ENCODE peak calls at places on chromosomes 13 and 19, in six cellular contexts. D is kidney, E is tibial artery, V is Panc1, P is heart left ventricle, F is IMR-90. G is an unnamed sample. For H3K4me1 and H3K9me3, the result is how much of the 10 kb centered on the place peaks cover.

GRCh38 chr13:43232866-43233265 is 209.5 kb downstream of the DNAJC15 start:
- DNase-seq in D (no peak), E (no peak), V (no peak), P (no peak), F (peak), G (no peak)

GRCh38 chr19:40057166-40057565 is 1.1 kb upstream of the ZNF780B start:
- DNase-seq in D (no peak), E (no peak), V (no peak), P (no peak), F (no peak), G (no peak)

GRCh38 chr19:47609885-47610545 is 1.1 kb downstream of the BICRA start:
- DNase-seq in D (peak), E (peak), V (no peak), P (peak), F (peak), G (no peak)

GRCh38 chr19:18112989-18113478 is 15.5 kb downstream of the MAST3 start:
- DNase-seq in D (peak), E (peak), V (no peak), P (peak), F (peak), G (no peak)

GRCh38 chr19:30570194-30570593 is 198.0 kb downstream of the ZNF536 start:
- DNase-seq in D (no peak), E (peak), V (no peak), P (no peak), F (no peak), G (no peak)

GRCh38 chr13:99062593-99062992 is 84.7 kb upstream of the DOCK9 start:
- DNase-seq in D (peak), E (no peak), V (no peak), P (peak), F (peak), G (no peak)

GRCh38 chr13:108322206-108322824 is 52.8 kb downstream of the TNFSF13B start:
- DNase-seq in D (no peak), E (no peak), V (peak), P (no peak), F (peak), G (no peak)

GRCh38 chr13:113125506-113126264 is 3.1 kb downstream of the F10 start:
- DNase-seq in D (peak), E (peak), V (no peak), P (peak), F (no peak), G (no peak)

GRCh38 chr19:46579286-46579944 is 21.7 kb upstream of the CALM3 start:
- DNase-seq in D (no peak), E (no peak), V (no peak), P (no peak), F (no peak), G (no peak)

GRCh38 chr13:97072297-97072696 is 78.0 kb upstream of the OXGR1 start:
- DNase-seq in D (no peak), E (no peak), V (no peak), P (no peak), F (no peak), G (no peak)

GRCh38 chr19:29831041-29831548 is 19.3 kb downstream of the CCNE1 start:
- DNase-seq in D (no peak), E (peak), V (no peak), P (no peak), F (no peak), G (no peak)

GRCh38 chr19:35828694-35829301 is 16.2 kb upstream of the PRODH2 start:
- DNase-seq in D (peak), E (no peak), V (no peak), P (peak), F (peak), G (no peak)

GRCh38 chr13:107351305-107351704 is 783.4 kb upstream of the ARGLU1 start:
- DNase-seq in D (no peak), E (no peak), V (no peak), P (no peak), F (peak), G (no peak)

GRCh38 chr19:58367698-58368454 is 5.3 kb upstream of the ZNF497 start:
- DNase-seq in D (no peak), E (no peak), V (no peak), P (no peak), F (no peak), G (no peak)

GRCh38 chr13:102779426-102780159 is 6.0 kb upstream of the TEX30 start:
- DNase-seq in D (no peak), E (no peak), V (no peak), P (no peak), F (no peak), G (no peak)

GRCh38 chr13:102654786-102655185 is 40.1 kb downstream of the METTL21C start:
- DNase-seq in D (no peak), E (no peak), V (no peak), P (no peak), F (no peak), G (no peak)

GRCh38 chr13:86945596-86945995 is 725.6 kb upstream of the SLITRK5 start:
- DNase-seq in D (no peak), E (no peak), V (no peak), P (no peak), F (no peak), G (no peak)

GRCh38 chr19:11400695-11401291 is 16.7 kb upstream of the EPOR start:
- DNase-seq in D (peak), E (no peak), V (no peak), P (no peak), F (no peak), G (no peak)

GRCh38 chr19:6500837-6501739 is 1.0 kb downstream of the TUBB4A start:
- DNase-seq in D (no peak), E (no peak), V (no peak), P (no peak), F (no peak), G (no peak)

GRCh38 chr13:22765566-22765965 is 415.2 kb upstream of the SGCG start:
- DNase-seq in D (no peak), E (no peak), V (no peak), P (no peak), F (no peak), G (no peak)

GRCh38 chr13:51882570-51883225 is 20.9 kb downstream of the CCDC70 start:
- DNase-seq in D (no peak), E (no peak), V (no peak), P (no peak), F (no peak), G (no peak)

GRCh38 chr19:55528030-55528801 is 8.7 kb downstream of the SBK2 start:
- DNase-seq in D (no peak), E (no peak), V (no peak), P (no peak), F (peak), G (no peak)

GRCh38 chr13:28856284-28856683 is 36.1 kb downstream of the MTUS2 start:
- DNase-seq in D (no peak), E (no peak), V (no peak), P (no peak), F (no peak), G (no peak)

GRCh38 chr19:33819875-33820781 is 23.5 kb downstream of the KCTD15 start:
- DNase-seq in D (peak), E (peak), V (no peak), P (peak), F (peak), G (no peak)

GRCh38 chr19:38444026-38444425 is 10.5 kb downstream of the RYR1 start:
- DNase-seq in D (no peak), E (no peak), V (no peak), P (no peak), F (no peak), G (no peak)

GRCh38 chr19:55247621-55248099 is 11.2 kb downstream of the PPP6R1 start:
- DNase-seq in D (peak), E (no peak), V (no peak), P (peak), F (no peak), G (no peak)

GRCh38 chr13:43293008-43293407 is 269.6 kb downstream of the DNAJC15 start:
- DNase-seq in D (no peak), E (no peak), V (no peak), P (no peak), F (no peak), G (no peak)

GRCh38 chr13:23794267-23795161 is 94.7 kb downstream of the MIPEP start:
- DNase-seq in D (no peak), E (no peak), V (peak), P (no peak), F (peak), G (no peak)

GRCh38 chr13:30690282-30691188 is 44.8 kb upstream of the ALOX5AP start:
- DNase-seq in D (peak), E (peak), V (no peak), P (peak), F (peak), G (no peak)

GRCh38 chr19:6412111-6412999 is 12.3 kb downstream of the KHSRP start:
- DNase-seq in D (no peak), E (no peak), V (no peak), P (no peak), F (no peak), G (no peak)

GRCh38 chr19:29843180-29844051 is 31.6 kb downstream of the CCNE1 start:
- DNase-seq in D (peak), E (peak), V (no peak), P (peak), F (no peak), G (no peak)

GRCh38 chr13:100600915-100601314 is 12.3 kb upstream of the GGACT start:
- DNase-seq in D (no peak), E (no peak), V (no peak), P (no peak), F (no peak), G (no peak)

GRCh38 chr19:35767288-35768081 is 7.9 kb upstream of the ARHGAP33 start:
- DNase-seq in D (peak), E (no peak), V (no peak), P (no peak), F (no peak), G (no peak)

GRCh38 chr13:52743569-52743968 is 3.9 kb upstream of the CNMD start:
- DNase-seq in D (no peak), E (no peak), V (no peak), P (no peak), F (no peak), G (no peak)

GRCh38 chr19:55777528-55777927 is 8.6 kb downstream of the RFPL4AL1 start:
- DNase-seq in D (no peak), E (no peak), V (peak), P (no peak), F (no peak), G (no peak)

GRCh38 chr19:40466219-40467006 is at the start of gene SPTBN4:
- DNase-seq in D (peak), E (peak), V (no peak), P (peak), F (no peak), G (no peak)

GRCh38 chr13:49497272-49497671 is 1.5 kb downstream of the PHF11 start:
- DNase-seq in D (no peak), E (no peak), V (no peak), P (no peak), F (no peak), G (no peak)

GRCh38 chr19:33535176-33535575 is 13.6 kb upstream of the PEPD start:
- DNase-seq in D (no peak), E (no peak), V (no peak), P (no peak), F (peak), G (no peak)

DNA sequence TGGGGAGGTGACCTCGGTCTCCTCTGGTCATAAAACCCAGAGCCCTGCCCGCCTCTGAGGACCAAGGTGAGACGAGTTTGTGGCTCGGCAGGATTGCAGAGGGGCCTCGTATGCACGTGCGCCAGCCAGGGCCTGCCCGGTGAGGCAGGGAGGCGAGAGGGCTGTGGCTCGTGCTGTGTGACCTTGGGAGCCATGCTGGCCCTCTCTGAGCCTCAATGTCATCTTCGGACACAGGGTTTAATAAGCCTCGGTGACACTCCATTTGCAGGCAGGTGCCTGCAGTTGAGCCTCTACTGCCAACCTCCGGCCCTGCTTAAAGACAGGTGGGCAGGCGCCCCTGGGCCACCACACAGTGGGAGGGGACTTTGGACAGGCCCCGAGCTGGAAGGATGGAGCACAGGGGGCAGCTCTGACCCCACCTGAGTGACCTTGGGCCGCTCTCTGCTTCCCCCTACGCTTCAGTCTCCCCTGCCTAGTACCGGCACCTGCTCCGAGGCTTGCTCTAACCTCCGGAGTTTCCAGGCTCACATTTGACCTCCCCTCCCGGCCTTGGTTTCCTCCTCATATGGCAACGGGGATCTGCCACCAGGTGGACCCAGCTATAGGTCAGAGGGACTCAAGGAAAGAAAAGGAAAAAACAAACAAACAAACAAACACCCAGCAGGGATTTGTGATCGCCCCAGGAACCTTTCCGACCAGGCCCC is 3.2 kb downstream of the ZBTB7A start:
- DNase-seq in D (no peak), E (no peak), V (no peak), P (no peak), F (no peak), G (no peak)
- H3K4me1 ChIP-seq in D (under half), E (half or more), V (under half), P (half or more), F (under half), G (half or more)

DNA sequence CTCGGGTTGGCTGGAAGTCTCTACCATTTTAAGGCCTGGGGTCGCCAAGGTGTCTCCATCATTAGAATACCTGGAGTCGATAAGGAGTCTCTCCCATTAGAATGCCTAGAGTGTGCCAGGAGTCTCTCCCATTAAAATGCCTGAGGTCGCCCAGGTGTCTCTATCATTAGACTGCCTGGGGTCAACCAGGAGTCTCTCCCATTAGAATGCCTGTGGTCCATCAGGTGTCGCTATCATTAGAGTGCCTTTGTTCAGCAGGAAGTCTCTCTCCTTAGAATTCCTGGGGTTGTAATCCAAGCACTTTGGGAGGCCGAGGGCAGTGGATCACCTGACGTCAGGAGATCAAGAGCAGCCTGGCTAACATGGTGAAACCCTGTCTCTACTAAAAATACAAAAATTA is 1533.0 kb downstream of the UQCRFS1 start:
- DNase-seq in D (no peak), E (no peak), V (no peak), P (no peak), F (no peak), G (no peak)
- H3K9me3 ChIP-seq in D (under half), E (under half), V (under half), P (under half), F (under half), G (half or more)

GRCh38 chr19:50026550-50026906 is 723 bp downstream of the ZNF473 start:
- DNase-seq in D (no peak), E (no peak), V (no peak), P (no peak), F (no peak), G (no peak)

GRCh38 chr19:50025022-50025793 is at the start of gene VRK3:
- DNase-seq in D (peak), E (peak), V (peak), P (peak), F (peak), G (peak)

GRCh38 chr19:50025794-50026549 is at the start of gene ZNF473:
- DNase-seq in D (peak), E (peak), V (no peak), P (peak), F (peak), G (peak)

GRCh38 chr19:50030937-50031336 is 5.1 kb downstream of the ZNF473 start:
- DNase-seq in D (no peak), E (no peak), V (no peak), P (no peak), F (no peak), G (no peak)

DNA sequence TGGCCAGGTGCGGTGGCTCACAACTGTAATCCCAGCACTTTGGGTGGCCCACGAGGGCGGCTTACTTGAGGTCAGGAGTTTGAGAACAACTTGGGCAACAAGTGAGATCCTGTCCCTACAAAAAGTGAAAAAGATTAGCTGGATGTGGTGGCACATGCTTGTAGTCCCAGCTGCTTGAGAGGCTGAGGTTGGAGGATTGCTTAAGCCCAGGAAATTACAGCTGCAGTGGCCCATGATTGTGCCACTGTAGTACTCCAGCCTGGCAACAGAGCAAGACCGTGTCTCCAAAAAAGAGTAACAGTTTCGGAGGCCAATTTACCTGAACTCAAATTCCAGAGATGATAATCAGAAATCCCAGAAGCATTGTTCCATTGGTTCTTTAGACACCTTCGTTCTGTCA is 4.4 kb downstream of the ZNF473 start:
- DNase-seq in D (no peak), E (no peak), V (no peak), P (no peak), F (no peak), G (no peak)
- H3K4me1 ChIP-seq in D (under half), E (under half), V (under half), P (under half), F (under half), G (under half)

GRCh38 chr19:8938576-8938975 is 71.6 kb downstream of the MUC16 start:
- DNase-seq in D (no peak), E (no peak), V (no peak), P (no peak), F (no peak), G (no peak)

GRCh38 chr19:8935460-8935859 is 74.7 kb downstream of the MUC16 start:
- DNase-seq in D (no peak), E (no peak), V (no peak), P (no peak), F (no peak), G (no peak)
- H3K9me3 ChIP-seq in D (under half), E (under half), V (under half), P (under half), F (under half), G (under half)

GRCh38 chr13:110328509-110328908 is 21.4 kb downstream of the COL4A2 start:
- DNase-seq in D (no peak), E (peak), V (no peak), P (no peak), F (no peak), G (no peak)
- H3K4me1 ChIP-seq in D (under half), E (half or more), V (under half), P (under half), F (half or more), G (under half)

DNA sequence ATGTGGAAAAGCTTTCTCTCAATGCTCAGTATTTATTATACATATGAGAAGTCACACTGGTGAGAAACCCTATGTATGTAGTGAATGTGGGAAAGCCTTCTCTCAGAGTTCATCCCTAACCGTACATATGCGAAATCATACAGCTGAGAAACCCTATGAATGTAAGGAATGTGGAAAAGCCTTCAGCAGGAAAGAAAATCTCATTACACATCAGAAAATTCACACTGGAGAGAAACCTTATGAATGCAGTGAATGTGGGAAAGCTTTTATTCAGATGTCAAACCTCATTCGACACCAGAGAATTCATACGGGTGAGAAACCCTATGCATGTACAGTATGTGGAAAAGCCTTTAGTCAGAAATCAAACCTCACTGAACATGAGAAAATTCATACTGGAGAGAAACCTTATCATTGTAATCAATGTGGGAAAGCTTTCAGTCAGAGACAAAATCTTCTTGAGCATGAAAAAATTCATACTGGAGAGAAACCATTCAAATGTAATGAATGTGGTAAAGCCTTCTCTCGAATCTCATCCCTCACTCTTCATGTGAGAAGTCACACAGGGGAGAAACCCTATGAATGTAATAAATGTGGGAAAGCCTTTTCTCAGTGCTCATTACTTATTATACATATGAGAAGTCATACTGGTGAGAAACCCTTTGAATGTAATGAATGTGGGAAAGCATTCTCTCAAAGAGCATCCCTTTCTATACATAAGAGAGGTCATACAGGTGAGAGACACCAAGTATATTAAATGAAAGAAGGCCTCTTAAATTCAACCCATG is 34.4 kb downstream of the ZNF568 start:
- DNase-seq in D (no peak), E (no peak), V (no peak), P (no peak), F (no peak), G (no peak)
- H3K9me3 ChIP-seq in D (under half), E (half or more), V (half or more), P (under half), F (under half), G (half or more)

GRCh38 chr13:110283661-110284516 is 23.1 kb downstream of the COL4A1 start:
- DNase-seq in D (no peak), E (no peak), V (no peak), P (no peak), F (peak), G (no peak)
- H3K4me1 ChIP-seq in D (under half), E (half or more), V (under half), P (under half), F (under half), G (under half)

DNA sequence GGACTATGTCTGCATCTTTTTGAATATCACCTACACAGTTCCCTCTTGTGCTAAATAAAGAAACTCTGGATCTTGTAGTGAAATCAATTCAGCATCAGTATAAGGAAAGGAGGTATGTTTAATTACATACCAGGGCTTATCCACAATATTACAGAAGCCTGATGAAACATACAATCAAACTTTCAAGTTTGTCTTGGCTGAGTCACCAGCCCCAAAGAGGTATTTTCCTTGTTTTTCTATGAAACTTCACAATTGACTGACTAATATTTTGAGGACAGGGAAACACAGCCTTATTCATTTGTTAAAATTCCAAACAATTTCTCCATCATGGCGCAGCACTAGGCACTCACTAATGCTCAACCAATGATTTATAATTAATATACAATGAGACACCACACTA is 952.4 kb downstream of the PCDH17 start:
- DNase-seq in D (no peak), E (no peak), V (no peak), P (no peak), F (no peak), G (no peak)
- H3K9me3 ChIP-seq in D (under half), E (under half), V (under half), P (under half), F (under half), G (under half)

GRCh38 chr19:4717966-4718701 is 5.5 kb downstream of the DPP9 start:
- DNase-seq in D (no peak), E (no peak), V (no peak), P (no peak), F (no peak), G (no peak)
- H3K4me1 ChIP-seq in D (under half), E (under half), V (half or more), P (under half), F (under half), G (half or more)

G was measured in esophagus squamous epithelium.